ENCODE peak calls at places on chromosomes 2 and 18, in four cellular contexts. M is IMR-90, G is neuronal stem cell, K is H9. F is an unnamed sample.

GRCh38 chr2:47785986-47786385 is 3.0 kb downstream of the MSH6 start:
- DNase-seq in G (no peak), K (no peak), M (no peak), F (peak; percentile 17)

GRCh38 chr2:61727746-61728145 is 126.1 kb downstream of the FAM161A start:
- DNase-seq in K (no peak), G (no peak), M (peak; percentile 22), F (no peak)

GRCh38 chr18:32289480-32290075 is 99.7 kb downstream of the MEP1B start:
- DNase-seq in G (peak; percentile 36), K (peak; percentile 60), M (peak; percentile 72), F (peak; percentile 91)

GRCh38 chr18:55354795-55355194 is 233.2 kb downstream of the TCF4 start:
- DNase-seq in K (no peak), M (peak; percentile 66), G (no peak), F (no peak)

GRCh38 chr18:26159353-26159752 is 25.7 kb downstream of the PSMA8 start:
- DNase-seq in G (no peak), K (no peak), M (no peak), F (no peak)

GRCh38 chr2:12717191-12717987 is 653 bp downstream of the TRIB2 start:
- DNase-seq in K (peak; percentile 71), G (peak; percentile 70), M (peak; percentile 61), F (no peak)

GRCh38 chr2:11375025-11375688 is 30.7 kb upstream of the ROCK2 start:
- DNase-seq in G (no peak), K (no peak), M (no peak), F (no peak)

GRCh38 chr18:8960740-8961657 is 141.5 kb upstream of the NDUFV2 start:
- DNase-seq in K (no peak), G (no peak), M (peak; percentile 86), F (peak; percentile 68)

GRCh38 chr18:79507076-79507545 is 111.4 kb downstream of the NFATC1 start:
- DNase-seq in K (no peak), G (no peak), M (no peak), F (no peak)

GRCh38 chr18:50284226-50284885 is 3.0 kb upstream of the MBD1 start:
- DNase-seq in G (no peak), M (no peak), K (no peak), F (no peak)

GRCh38 chr2:174343638-174344455 is 9.1 kb downstream of the SP9 start:
- DNase-seq in M (no peak), K (no peak), G (peak; percentile 31), F (no peak)
- H3K18ac ChIP-seq in M (no peak overlapping the region), K (no peak overlapping the region), G (peak overlapping the region; percentile 89), F (no peak overlapping the region)

DNA sequence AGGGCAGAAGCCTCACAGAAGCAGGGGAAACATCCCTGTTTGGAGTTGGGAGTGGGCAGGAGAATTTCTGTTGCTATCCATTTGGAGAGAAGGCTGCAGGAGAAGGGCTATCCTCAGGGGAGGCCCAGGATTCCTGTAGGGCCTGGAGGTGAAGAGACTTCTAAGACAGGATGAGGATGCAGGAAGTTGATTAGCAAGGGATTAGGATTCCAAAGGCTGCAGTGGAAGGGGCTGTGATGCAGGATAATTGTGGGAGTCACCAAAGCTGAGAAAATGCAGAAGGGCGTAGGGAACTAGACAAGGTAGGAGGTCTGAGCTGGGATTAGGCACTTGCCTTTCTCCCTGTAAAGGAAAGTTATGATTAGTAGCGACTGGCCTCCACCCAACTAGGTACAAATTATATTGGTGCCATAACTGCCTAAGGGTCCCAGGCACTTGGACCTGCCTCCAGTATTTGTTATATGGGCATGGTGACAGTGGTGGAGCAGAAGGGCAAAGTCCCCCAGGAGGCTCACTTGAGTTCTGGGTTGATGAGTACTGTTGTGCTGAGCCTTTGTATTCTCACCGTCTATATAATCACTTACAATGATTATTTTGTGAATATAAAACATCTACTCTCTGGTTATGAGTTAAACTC is 96.4 kb upstream of the MSTN start:
- DNase-seq in K (no peak), M (no peak), G (no peak), F (no peak)
- H3K79me1 ChIP-seq in K (no peaks in the 10 kb centered on the region), M (no peaks in the 10 kb centered on the region), G (no peaks in the 10 kb centered on the region), F (no peaks in the 10 kb centered on the region)

DNA sequence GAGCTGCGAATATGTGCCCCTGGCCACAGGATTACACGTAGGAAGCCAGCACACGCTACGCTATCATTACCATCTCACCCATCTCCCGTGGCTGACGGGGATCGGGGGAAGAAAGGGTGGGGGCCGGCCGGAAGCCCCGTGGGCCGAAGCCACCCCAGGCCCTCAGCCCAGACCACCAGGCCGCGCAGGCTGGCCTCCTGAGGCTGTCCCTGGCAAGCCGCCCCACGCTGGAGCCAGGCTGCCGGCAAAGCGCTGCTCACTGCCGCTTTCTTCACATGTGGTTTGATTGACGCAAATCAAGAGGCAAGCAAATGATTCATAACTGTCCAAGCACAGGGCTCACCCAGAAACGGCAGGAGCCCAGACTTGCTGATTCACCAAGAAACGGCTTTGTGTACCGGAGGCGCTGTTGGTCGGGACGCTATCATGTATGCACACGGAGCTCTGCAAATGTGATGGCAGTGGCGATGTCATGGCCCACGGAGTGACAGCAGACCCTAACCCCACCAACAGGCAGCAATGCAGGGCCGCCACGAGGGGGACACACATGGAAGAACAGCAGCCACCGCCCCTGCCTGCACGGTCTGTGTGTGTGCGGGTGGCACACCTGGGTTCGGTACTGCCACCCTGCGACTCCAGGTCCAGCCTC is 125.7 kb downstream of the HDAC4 start:
- DNase-seq in G (no peak), M (peak; percentile 98), K (no peak), F (peak; percentile 35)
- H2AK5ac ChIP-seq in G (peak overlapping the region; percentile 73), M (peak overlapping the region; percentile 83), K (no peak overlapping the region), F (no peak overlapping the region)

DNA sequence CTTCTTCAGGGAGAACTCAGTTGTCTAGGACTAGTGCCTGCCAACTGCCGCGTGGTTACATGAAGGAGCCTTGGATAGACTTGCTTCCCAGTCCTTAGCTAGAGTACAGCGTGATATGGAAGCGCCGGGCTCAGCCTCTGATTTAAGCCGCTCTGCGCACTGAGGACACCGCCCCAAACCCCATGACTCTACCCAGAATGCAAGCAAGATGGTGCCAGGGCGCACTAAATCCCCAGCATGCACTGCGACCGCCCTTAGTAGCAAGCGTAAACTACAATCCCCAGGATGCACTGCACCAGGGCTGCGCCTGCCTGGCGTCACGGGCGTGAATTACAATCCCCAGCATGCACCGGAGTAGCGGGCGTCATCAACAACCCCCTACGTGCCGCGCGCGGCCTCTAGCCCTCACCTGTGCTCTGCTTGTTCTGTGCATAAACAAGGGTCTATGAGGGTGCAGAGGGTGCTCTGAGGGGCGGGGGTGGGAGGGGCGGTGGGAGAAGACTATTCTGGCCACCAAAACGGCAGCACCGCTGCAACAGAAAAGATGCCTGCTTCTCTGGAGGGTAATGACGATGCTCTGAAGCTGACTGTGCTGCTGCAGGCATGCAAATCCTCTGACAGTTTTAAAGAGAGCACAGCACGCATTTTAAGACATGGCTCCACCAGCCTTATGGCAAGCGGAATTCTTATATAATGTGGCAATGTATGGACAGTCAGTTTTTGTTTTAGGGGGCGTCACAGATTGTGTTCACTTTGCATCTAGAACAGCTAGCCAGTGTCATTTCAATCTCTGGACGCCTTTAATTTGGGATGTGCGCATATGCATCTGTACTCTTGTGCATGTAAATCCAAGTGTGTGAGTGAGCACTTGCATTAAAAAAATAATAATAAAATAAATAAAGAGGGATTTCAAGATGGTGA is 282.5 kb upstream of the MYT1L start:
- DNase-seq in K (peak; percentile 98), G (peak; percentile 75), M (peak; percentile 62), F (peak; percentile 87)
- H3K18ac ChIP-seq in K (peak overlapping the region; percentile 14), G (peak overlapping the region; percentile 40), M (no peak overlapping the region), F (no peak overlapping the region)

DNA sequence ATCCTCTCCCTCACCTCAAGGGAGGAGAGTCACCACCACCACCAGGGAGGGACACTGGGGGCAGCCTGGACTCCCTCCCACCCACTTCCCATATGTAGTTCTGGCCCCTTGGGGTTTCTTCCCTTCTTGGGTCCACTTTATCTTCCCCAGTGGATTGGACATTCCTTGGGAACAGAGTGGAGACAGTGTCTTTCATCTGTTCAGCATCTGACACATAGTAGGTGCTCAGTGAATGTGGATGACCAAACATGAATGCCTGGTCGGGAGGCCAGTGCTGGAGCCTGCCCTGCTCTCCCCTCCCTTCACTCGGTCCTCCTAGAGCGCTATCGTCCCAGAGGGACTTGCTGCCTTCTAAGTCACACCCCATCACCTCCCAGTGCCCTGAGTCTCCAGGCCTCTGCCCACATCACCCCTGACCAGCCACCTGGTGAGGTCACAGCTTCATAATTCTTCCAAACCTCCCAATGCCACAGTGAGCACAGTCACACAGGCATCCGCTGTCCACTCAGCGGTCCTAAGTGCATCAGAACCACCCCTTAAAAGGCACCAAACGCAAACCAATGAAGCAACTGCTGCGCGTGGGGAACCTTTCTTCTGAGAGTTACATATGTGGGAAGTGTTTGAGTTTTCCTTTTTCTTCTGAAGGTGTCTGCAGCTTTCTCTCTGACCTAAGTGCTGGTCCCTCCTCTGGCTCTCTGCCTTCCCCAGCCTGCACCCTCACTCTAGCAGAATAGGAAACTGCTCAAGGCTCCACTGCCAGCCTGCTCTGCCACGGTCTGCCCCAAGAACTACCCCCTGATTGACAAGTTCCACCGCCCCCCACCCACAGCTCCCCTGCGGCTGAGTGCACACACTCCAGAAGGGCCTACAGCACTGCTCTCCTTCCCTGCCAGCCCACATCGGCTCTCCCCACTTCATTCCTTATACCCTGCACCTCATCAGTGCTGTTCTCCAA is 7.2 kb upstream of the SFXN5 start:
- DNase-seq in K (no peak), M (no peak), G (no peak), F (no peak)
- H3K79me1 ChIP-seq in K (no peaks in the 10 kb centered on the region), M (peaks cover 57% of the 10 kb centered on the region), G (no peaks in the 10 kb centered on the region), F (no peaks in the 10 kb centered on the region)

GRCh38 chr18:48548404-48548771 is 9.6 kb downstream of the CTIF start:
- DNase-seq in M (no peak), G (no peak), K (no peak), F (no peak)
- H2AK5ac ChIP-seq in M (peak overlapping the region; percentile 98), G (no peak overlapping the region), K (no peak overlapping the region), F (no peak overlapping the region)

DNA sequence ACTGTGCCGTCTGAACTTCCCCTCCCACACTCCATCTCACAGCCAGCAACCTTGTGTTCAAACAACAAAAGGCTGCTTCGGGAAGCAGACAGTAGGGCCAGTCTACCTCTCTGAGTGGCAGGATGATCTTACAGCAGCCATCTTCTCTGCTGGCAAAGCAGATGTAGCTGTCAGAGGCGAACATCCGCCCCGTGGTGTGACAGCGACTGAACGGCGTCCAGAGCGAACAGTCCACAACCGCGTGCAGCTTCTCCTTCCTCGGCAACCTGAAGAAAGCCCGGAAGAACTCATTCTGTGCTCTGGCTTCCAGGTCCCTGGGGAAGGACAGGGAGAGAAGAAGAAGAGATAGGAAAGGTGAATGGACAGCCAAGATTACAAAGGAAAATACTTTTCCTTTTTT is 38.0 kb downstream of the RPL31 start:
- DNase-seq in M (no peak), K (no peak), G (no peak), F (no peak)
- H3K18ac ChIP-seq in M (no peak overlapping the region), K (no peak overlapping the region), G (peak overlapping the region; percentile 31), F (no peak overlapping the region)

GRCh38 chr2:235623052-235623451 is 129.2 kb downstream of the AGAP1 start:
- DNase-seq in M (no peak), G (no peak), K (no peak), F (no peak)
- H3K79me1 ChIP-seq in M (peaks cover 61% of the 10 kb centered on the region), G (no peaks in the 10 kb centered on the region), K (no peaks in the 10 kb centered on the region), F (no peaks in the 10 kb centered on the region)

DNA sequence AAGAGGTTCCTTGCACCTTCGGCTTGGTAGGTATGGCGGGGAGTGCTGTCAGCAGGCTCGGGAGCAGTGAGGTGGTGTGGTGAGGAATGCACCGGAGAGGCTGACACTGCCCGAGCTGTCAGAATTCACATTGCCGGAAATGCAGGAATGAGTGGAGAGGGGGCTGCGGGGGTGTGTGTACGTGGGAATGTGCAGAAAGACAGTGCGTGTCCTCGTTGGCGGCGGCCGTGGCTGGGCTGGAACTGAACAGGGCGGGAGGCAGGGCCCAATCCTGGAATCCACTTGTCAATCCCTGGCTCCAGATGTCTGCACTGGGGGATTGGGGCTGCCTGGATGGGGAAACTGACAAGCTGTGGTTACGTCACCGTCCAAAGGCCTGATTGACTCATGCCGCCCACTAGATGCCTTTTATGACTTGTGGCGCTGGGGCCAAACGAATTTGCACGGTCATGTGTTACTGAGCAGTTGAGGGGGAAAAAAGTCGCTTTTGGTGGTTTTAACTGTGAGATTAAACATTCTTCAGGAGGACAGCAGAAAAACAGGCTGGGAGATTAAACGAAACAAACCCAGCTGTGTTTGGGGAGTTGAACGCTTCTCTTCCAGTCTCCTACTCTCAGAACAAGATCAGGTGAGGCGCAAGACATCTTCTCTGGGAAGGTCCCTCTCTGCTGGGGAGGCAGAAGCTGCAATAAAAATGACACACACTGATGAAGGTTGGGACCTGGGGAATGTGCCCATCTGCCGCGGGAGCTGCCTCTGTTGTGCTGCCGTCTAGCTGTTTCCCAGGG is 189.4 kb upstream of the GLI2 start:
- DNase-seq in K (no peak), M (peak; percentile 99), G (no peak), F (peak; percentile 46)
- H2AK5ac ChIP-seq in K (no peak overlapping the region), M (peak overlapping the region; percentile 72), G (no peak overlapping the region), F (no peak overlapping the region)